ENCODE peak calls at places on chromosome 22, in five cellular contexts. X is naive thymus-derived CD8-positive, alpha-beta T cell; K is IMR-90; Y is activated naive CD4-positive, alpha-beta T cell; V is GDM1. H is an unnamed sample.

GRCh38 chr22:27113211-27114030 is 456.0 kb downstream of the MIAT start:
- DNase-seq in X (no peak), Y (no peak), V (no peak), K (peak), H (peak)

GRCh38 chr22:22463855-22464540 is 44.5 kb downstream of the ZNF280B start:
- DNase-seq in K (peak), Y (no peak), X (peak), V (peak), H (peak)

GRCh38 chr22:39318507-39319283 is 728 bp downstream of the RPL3 start:
- DNase-seq in X (no peak), K (no peak), V (no peak), Y (no peak), H (no peak)

GRCh38 chr22:41830174-41830573 is 2.7 kb upstream of the SREBF2 start:
- DNase-seq in K (no peak), Y (no peak), X (no peak), V (no peak), H (peak)

GRCh38 chr22:36343070-36343719 is 44.6 kb downstream of the MYH9 start:
- DNase-seq in K (no peak), X (no peak), V (no peak), Y (no peak), H (no peak)

GRCh38 chr22:22547692-22548348 is 11.2 kb downstream of the PRAME start:
- DNase-seq in X (no peak), V (no peak), Y (no peak), K (no peak), H (peak)

GRCh38 chr22:50731811-50732624 is 6.0 kb upstream of the ACR start:
- DNase-seq in X (peak), V (no peak), K (peak), Y (peak), H (peak)

GRCh38 chr22:44752285-44753188 is at the start of gene ARHGAP8:
- DNase-seq in V (no peak), Y (peak), K (no peak), X (peak), H (no peak)

GRCh38 chr22:49827307-49827852 is 293 bp downstream of the BRD1 start:
- DNase-seq in K (no peak), Y (peak), V (no peak), X (no peak), H (peak)

GRCh38 chr22:39212721-39213376 is 31.9 kb downstream of the PDGFB start:
- DNase-seq in Y (no peak), V (no peak), K (no peak), X (no peak), H (peak)

GRCh38 chr22:17119481-17120202 is 1.5 kb downstream of the TMEM121B start:
- DNase-seq in Y (no peak), K (no peak), X (no peak), V (no peak), H (peak)

GRCh38 chr22:17098379-17098819 is 13.6 kb downstream of the IL17RA start:
- DNase-seq in K (no peak), Y (no peak), X (peak), V (peak), H (peak)

GRCh38 chr22:45552580-45553332 is 50.1 kb downstream of the FBLN1 start:
- DNase-seq in Y (no peak), X (no peak), V (no peak), K (peak), H (peak)